ENCODE peak calls at places on chromosome 1, in six cellular contexts. N is H1, I is neuronal stem cell, R is H9, A is IMR-90, U is mesendoderm. P is an unnamed sample.

GRCh38 chr1:181173761-181174371 is 85.4 kb downstream of the IER5 start:
- DNase-seq in I (no peak), U (peak; percentile 40), N (no peak), A (no peak), R (no peak), P (no peak)

GRCh38 chr1:12636098-12636950 is 7.6 kb upstream of the AADACL4 start:
- DNase-seq in U (peak; percentile 83), R (peak; percentile 63), A (peak; percentile 28), I (no peak), N (no peak), P (peak; percentile 28)

GRCh38 chr1:240474133-240474614 is 137.8 kb downstream of the GREM2 start:
- DNase-seq in R (no peak), U (no peak), A (peak; percentile 87), N (no peak), I (no peak), P (no peak)

GRCh38 chr1:41811978-41812852 is 106.5 kb downstream of the HIVEP3 start:
- DNase-seq in R (peak; percentile 73), I (peak; percentile 59), N (peak; percentile 50), U (peak; percentile 84), A (peak; percentile 92), P (peak; percentile 95)

GRCh38 chr1:179080866-179081695 is 789 bp upstream of the TOR3A start:
- DNase-seq in U (no peak), N (no peak), I (no peak), A (no peak), R (no peak), P (no peak)

GRCh38 chr1:24735619-24736375 is 9.4 kb upstream of the CLIC4 start:
- DNase-seq in N (no peak), A (peak; percentile 52), U (peak; percentile 93), R (no peak), I (no peak), P (peak; percentile 40)

GRCh38 chr1:15849775-15850449 is 2.4 kb downstream of the SPEN start:
- DNase-seq in A (peak; percentile 60), R (peak; percentile 69), U (peak; percentile 91), N (no peak), I (peak; percentile 69), P (peak; percentile 86)

GRCh38 chr1:48221122-48221521 is 1.4 kb upstream of the SLC5A9 start:
- DNase-seq in U (no peak), N (no peak), A (no peak), I (no peak), R (no peak), P (no peak)

GRCh38 chr1:47023268-47024137 is at the start of gene CYP4X1:
- DNase-seq in U (peak; percentile 53), I (no peak), N (peak; percentile 15), R (peak; percentile 62), A (no peak), P (no peak)

GRCh38 chr1:98693385-98693784 is 31.9 kb downstream of the SNX7 start:
- DNase-seq in U (no peak), R (no peak), I (no peak), N (no peak), A (no peak), P (no peak)
- H3K27me3 ChIP-seq in U (no peaks in the 10 kb centered on the region), R (no peaks in the 10 kb centered on the region), I (no peaks in the 10 kb centered on the region), N (no peaks in the 10 kb centered on the region), A (no peaks in the 10 kb centered on the region), P (no peaks in the 10 kb centered on the region)

GRCh38 chr1:93178418-93178817 is 1.8 kb downstream of the TMED5 start:
- DNase-seq in A (peak; percentile 17), U (no peak), I (no peak), N (no peak), R (no peak), P (no peak)

GRCh38 chr1:93180723-93181613 is at the start of gene CCDC18:
- DNase-seq in U (peak; percentile 82), I (no peak), N (no peak), R (no peak), A (peak; percentile 44), P (peak; percentile 77)

GRCh38 chr1:93177991-93178390 is 2.2 kb downstream of the TMED5 start:
- DNase-seq in R (no peak), N (no peak), I (no peak), U (no peak), A (peak; percentile 44), P (peak; percentile 55)

GRCh38 chr1:93179886-93180722 is at the start of gene TMED5:
- DNase-seq in I (peak; percentile 96), A (peak; percentile 98), R (peak; percentile 98), U (peak; percentile 99), N (peak; percentile 92), P (peak; percentile 99)
- H2AK5ac ChIP-seq in I (no peak within 1 kb of the TSS), A (peak within 1 kb of the TSS; percentile 94), R (no peak within 1 kb of the TSS), U (no peak within 1 kb of the TSS), N (no peak within 1 kb of the TSS), P (no peak within 1 kb of the TSS)

DNA sequence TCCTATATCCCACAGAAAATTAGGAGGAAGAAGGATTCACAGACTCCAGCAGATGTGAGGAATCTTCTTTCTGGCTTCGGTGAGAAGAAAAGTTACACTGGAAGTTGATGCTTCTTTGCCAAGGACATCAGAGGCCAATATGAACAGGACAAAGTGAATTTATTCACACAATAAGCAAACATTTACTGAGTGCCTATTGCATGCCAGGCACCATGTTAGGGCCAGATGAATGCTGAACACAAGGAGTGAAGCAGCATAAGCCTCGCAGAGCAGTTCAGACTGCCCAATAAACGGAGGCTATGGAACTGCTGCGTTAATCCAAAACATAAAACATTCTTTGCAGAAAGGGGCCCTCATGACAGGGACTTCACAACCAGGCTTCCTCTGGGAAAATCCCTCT is 114.6 kb downstream of the LMX1A start:
- DNase-seq in A (no peak), R (no peak), I (no peak), N (no peak), U (no peak), P (no peak)
- H2BK15ac ChIP-seq in A (no peak overlapping the region), R (no peak overlapping the region), I (no peak overlapping the region), N (no peak overlapping the region), U (no peak overlapping the region), P (no peak overlapping the region)

GRCh38 chr1:118979754-118980270 is 8.3 kb downstream of the TBX15 start:
- DNase-seq in R (no peak), I (peak; percentile 47), U (peak; percentile 39), A (no peak), N (no peak), P (no peak)
- H3K27me3 ChIP-seq in R (peaks cover 77% of the 10 kb centered on the region), I (peaks cover 64% of the 10 kb centered on the region), U (peaks cover 60% of the 10 kb centered on the region), A (peaks cover 81% of the 10 kb centered on the region), N (peaks cover 65% of the 10 kb centered on the region), P (no peaks in the 10 kb centered on the region)

DNA sequence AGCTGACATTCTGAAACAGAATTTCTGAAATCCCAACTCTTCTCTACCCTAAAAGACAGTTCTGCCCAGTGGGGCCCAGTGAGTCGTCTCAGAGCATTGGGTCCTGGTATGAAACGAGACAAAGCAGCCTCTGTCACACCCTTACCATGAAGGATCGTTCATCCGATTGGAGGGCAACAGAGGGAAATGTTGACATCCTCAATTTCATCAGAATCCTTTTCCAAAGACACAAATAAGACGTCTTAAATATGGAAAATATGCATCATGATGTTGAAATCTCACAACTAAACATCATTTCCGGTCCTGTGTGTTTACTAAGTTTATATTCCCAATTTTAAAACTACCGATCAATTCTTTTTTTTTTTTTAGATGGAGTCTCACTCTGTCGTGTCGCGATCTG is 112.1 kb upstream of the SLC45A1 start:
- DNase-seq in I (no peak), U (no peak), R (no peak), N (no peak), A (no peak), P (no peak)
- H2AK5ac ChIP-seq in I (no peak overlapping the region), U (no peak overlapping the region), R (no peak overlapping the region), N (no peak overlapping the region), A (peak overlapping the region; percentile 95), P (no peak overlapping the region)

GRCh38 chr1:171803056-171803455 is 21.6 kb downstream of the METTL13 start:
- DNase-seq in I (no peak), A (peak; percentile 71), N (no peak), U (no peak), R (no peak), P (no peak)
- H2BK15ac ChIP-seq in I (no peak overlapping the region), A (no peak overlapping the region), N (no peak overlapping the region), U (no peak overlapping the region), R (no peak overlapping the region), P (no peak overlapping the region)

P was measured in mesenchymal stem cell.